ENCODE peak calls at places on chromosomes 12 and 14, in seven cellular contexts. One of them, this sample, is unnamed.

GRCh38 chr12:12683725-12684124 is 12.3 kb downstream of the GPR19 start:
- DNase-seq in GM13976: no peak
- DNase-seq in effector CD8-positive, alpha-beta T cell: no peak
- DNase-seq in fibroblast of lung: no peak
- DNase-seq in activated T-cell treated with anti-CD3 and anti-CD28 coated beads, Interleukin-2, amount 50 U/mL, for 4 hours: no peak
- DNase-seq in activated effector memory CD4-positive, alpha-beta T cell treated with anti-CD3 and anti-CD28 coated beads, Interleukin-2, amount 50 U/mL, for 16 hours: no peak
- DNase-seq in ecto neural progenitor cell: no peak
- DNase-seq in this sample: no peak

GRCh38 chr14:75147423-75148071 is 20.7 kb upstream of the NEK9 start:
- DNase-seq in activated T-cell treated with anti-CD3 and anti-CD28 coated beads, Interleukin-2, amount 50 U/mL, for 4 hours: no peak
- DNase-seq in GM13976: no peak
- DNase-seq in ecto neural progenitor cell: peak; percentile 72
- DNase-seq in fibroblast of lung: peak; percentile 92
- DNase-seq in activated effector memory CD4-positive, alpha-beta T cell treated with anti-CD3 and anti-CD28 coated beads, Interleukin-2, amount 50 U/mL, for 16 hours: no peak
- DNase-seq in effector CD8-positive, alpha-beta T cell: no peak
- DNase-seq in this sample: peak; percentile 76

GRCh38 chr12:90959538-90960139 is 4.7 kb upstream of the CCER1 start:
- DNase-seq in ecto neural progenitor cell: no peak
- DNase-seq in effector CD8-positive, alpha-beta T cell: no peak
- DNase-seq in fibroblast of lung: peak; percentile 37
- DNase-seq in GM13976: peak; percentile 32
- DNase-seq in activated T-cell treated with anti-CD3 and anti-CD28 coated beads, Interleukin-2, amount 50 U/mL, for 4 hours: no peak
- DNase-seq in activated effector memory CD4-positive, alpha-beta T cell treated with anti-CD3 and anti-CD28 coated beads, Interleukin-2, amount 50 U/mL, for 16 hours: no peak
- DNase-seq in this sample: peak; percentile 19

GRCh38 chr12:89475203-89475990 is 49.2 kb downstream of the GALNT4 start:
- DNase-seq in GM13976: peak; percentile 18
- DNase-seq in effector CD8-positive, alpha-beta T cell: no peak
- DNase-seq in activated T-cell treated with anti-CD3 and anti-CD28 coated beads, Interleukin-2, amount 50 U/mL, for 4 hours: no peak
- DNase-seq in fibroblast of lung: no peak
- DNase-seq in ecto neural progenitor cell: no peak
- DNase-seq in activated effector memory CD4-positive, alpha-beta T cell treated with anti-CD3 and anti-CD28 coated beads, Interleukin-2, amount 50 U/mL, for 16 hours: no peak
- DNase-seq in this sample: no peak

GRCh38 chr12:111444706-111445310 is 39.1 kb downstream of the SH2B3 start:
- DNase-seq in fibroblast of lung: peak; percentile 16
- DNase-seq in activated effector memory CD4-positive, alpha-beta T cell treated with anti-CD3 and anti-CD28 coated beads, Interleukin-2, amount 50 U/mL, for 16 hours: peak; percentile 93
- DNase-seq in GM13976: peak; percentile 92
- DNase-seq in ecto neural progenitor cell: peak; percentile 56
- DNase-seq in effector CD8-positive, alpha-beta T cell: peak; percentile 30
- DNase-seq in activated T-cell treated with anti-CD3 and anti-CD28 coated beads, Interleukin-2, amount 50 U/mL, for 4 hours: peak; percentile 66
- DNase-seq in this sample: peak; percentile 61

GRCh38 chr12:76544601-76545261 is 14.8 kb downstream of the OSBPL8 start:
- DNase-seq in activated effector memory CD4-positive, alpha-beta T cell treated with anti-CD3 and anti-CD28 coated beads, Interleukin-2, amount 50 U/mL, for 16 hours: no peak
- DNase-seq in GM13976: no peak
- DNase-seq in activated T-cell treated with anti-CD3 and anti-CD28 coated beads, Interleukin-2, amount 50 U/mL, for 4 hours: no peak
- DNase-seq in fibroblast of lung: no peak
- DNase-seq in effector CD8-positive, alpha-beta T cell: no peak
- DNase-seq in ecto neural progenitor cell: no peak
- DNase-seq in this sample: no peak

GRCh38 chr12:116434155-116435065 is 124.8 kb upstream of the MAP1LC3B2 start:
- DNase-seq in GM13976: no peak
- DNase-seq in ecto neural progenitor cell: peak; percentile 87
- DNase-seq in activated effector memory CD4-positive, alpha-beta T cell treated with anti-CD3 and anti-CD28 coated beads, Interleukin-2, amount 50 U/mL, for 16 hours: no peak
- DNase-seq in fibroblast of lung: peak; percentile 88
- DNase-seq in effector CD8-positive, alpha-beta T cell: no peak
- DNase-seq in activated T-cell treated with anti-CD3 and anti-CD28 coated beads, Interleukin-2, amount 50 U/mL, for 4 hours: no peak
- DNase-seq in this sample: peak; percentile 71

GRCh38 chr12:79063258-79063657 is 198.7 kb downstream of the SYT1 start:
- DNase-seq in activated T-cell treated with anti-CD3 and anti-CD28 coated beads, Interleukin-2, amount 50 U/mL, for 4 hours: no peak
- DNase-seq in effector CD8-positive, alpha-beta T cell: no peak
- DNase-seq in ecto neural progenitor cell: no peak
- DNase-seq in activated effector memory CD4-positive, alpha-beta T cell treated with anti-CD3 and anti-CD28 coated beads, Interleukin-2, amount 50 U/mL, for 16 hours: no peak
- DNase-seq in GM13976: no peak
- DNase-seq in fibroblast of lung: peak; percentile 60
- DNase-seq in this sample: no peak

GRCh38 chr12:6266431-6267006 is 44.0 kb upstream of the PLEKHG6 start:
- DNase-seq in activated T-cell treated with anti-CD3 and anti-CD28 coated beads, Interleukin-2, amount 50 U/mL, for 4 hours: no peak
- DNase-seq in ecto neural progenitor cell: no peak
- DNase-seq in GM13976: no peak
- DNase-seq in activated effector memory CD4-positive, alpha-beta T cell treated with anti-CD3 and anti-CD28 coated beads, Interleukin-2, amount 50 U/mL, for 16 hours: no peak
- DNase-seq in fibroblast of lung: no peak
- DNase-seq in effector CD8-positive, alpha-beta T cell: no peak
- DNase-seq in this sample: no peak

GRCh38 chr12:66176525-66176924 is 6.7 kb upstream of the TMBIM4 start:
- DNase-seq in fibroblast of lung: no peak
- DNase-seq in activated effector memory CD4-positive, alpha-beta T cell treated with anti-CD3 and anti-CD28 coated beads, Interleukin-2, amount 50 U/mL, for 16 hours: no peak
- DNase-seq in activated T-cell treated with anti-CD3 and anti-CD28 coated beads, Interleukin-2, amount 50 U/mL, for 4 hours: no peak
- DNase-seq in GM13976: no peak
- DNase-seq in ecto neural progenitor cell: no peak
- DNase-seq in effector CD8-positive, alpha-beta T cell: no peak
- DNase-seq in this sample: no peak

GRCh38 chr12:103978384-103978982 is 12.8 kb downstream of the TDG start:
- DNase-seq in fibroblast of lung: no peak
- DNase-seq in ecto neural progenitor cell: no peak
- DNase-seq in effector CD8-positive, alpha-beta T cell: no peak
- DNase-seq in activated effector memory CD4-positive, alpha-beta T cell treated with anti-CD3 and anti-CD28 coated beads, Interleukin-2, amount 50 U/mL, for 16 hours: no peak
- DNase-seq in activated T-cell treated with anti-CD3 and anti-CD28 coated beads, Interleukin-2, amount 50 U/mL, for 4 hours: no peak
- DNase-seq in GM13976: no peak
- DNase-seq in this sample: no peak

GRCh38 chr12:21852251-21852650 is 77.7 kb upstream of the KCNJ8 start:
- DNase-seq in activated effector memory CD4-positive, alpha-beta T cell treated with anti-CD3 and anti-CD28 coated beads, Interleukin-2, amount 50 U/mL, for 16 hours: no peak
- DNase-seq in effector CD8-positive, alpha-beta T cell: no peak
- DNase-seq in fibroblast of lung: peak; percentile 71
- DNase-seq in activated T-cell treated with anti-CD3 and anti-CD28 coated beads, Interleukin-2, amount 50 U/mL, for 4 hours: no peak
- DNase-seq in ecto neural progenitor cell: no peak
- DNase-seq in GM13976: no peak
- DNase-seq in this sample: no peak

GRCh38 chr12:4850857-4851380 is 58.8 kb upstream of the KCNA1 start:
- DNase-seq in ecto neural progenitor cell: peak; percentile 37
- DNase-seq in activated effector memory CD4-positive, alpha-beta T cell treated with anti-CD3 and anti-CD28 coated beads, Interleukin-2, amount 50 U/mL, for 16 hours: no peak
- DNase-seq in fibroblast of lung: no peak
- DNase-seq in activated T-cell treated with anti-CD3 and anti-CD28 coated beads, Interleukin-2, amount 50 U/mL, for 4 hours: no peak
- DNase-seq in GM13976: no peak
- DNase-seq in effector CD8-positive, alpha-beta T cell: no peak
- DNase-seq in this sample: no peak

GRCh38 chr14:92676031-92676430 is 72.4 kb downstream of the LGMN start:
- DNase-seq in activated T-cell treated with anti-CD3 and anti-CD28 coated beads, Interleukin-2, amount 50 U/mL, for 4 hours: no peak
- DNase-seq in effector CD8-positive, alpha-beta T cell: no peak
- DNase-seq in fibroblast of lung: no peak
- DNase-seq in activated effector memory CD4-positive, alpha-beta T cell treated with anti-CD3 and anti-CD28 coated beads, Interleukin-2, amount 50 U/mL, for 16 hours: no peak
- DNase-seq in GM13976: no peak
- DNase-seq in ecto neural progenitor cell: no peak
- DNase-seq in this sample: no peak

GRCh38 chr12:123941485-123942276 is 30.9 kb downstream of the CCDC92 start:
- DNase-seq in GM13976: no peak
- DNase-seq in effector CD8-positive, alpha-beta T cell: no peak
- DNase-seq in activated T-cell treated with anti-CD3 and anti-CD28 coated beads, Interleukin-2, amount 50 U/mL, for 4 hours: no peak
- DNase-seq in ecto neural progenitor cell: no peak
- DNase-seq in activated effector memory CD4-positive, alpha-beta T cell treated with anti-CD3 and anti-CD28 coated beads, Interleukin-2, amount 50 U/mL, for 16 hours: no peak
- DNase-seq in fibroblast of lung: no peak
- DNase-seq in this sample: no peak

GRCh38 chr14:100336618-100337530 is 13.7 kb downstream of the SLC25A47 start:
- DNase-seq in activated effector memory CD4-positive, alpha-beta T cell treated with anti-CD3 and anti-CD28 coated beads, Interleukin-2, amount 50 U/mL, for 16 hours: no peak
- DNase-seq in activated T-cell treated with anti-CD3 and anti-CD28 coated beads, Interleukin-2, amount 50 U/mL, for 4 hours: no peak
- DNase-seq in GM13976: peak; percentile 75
- DNase-seq in effector CD8-positive, alpha-beta T cell: no peak
- DNase-seq in ecto neural progenitor cell: no peak
- DNase-seq in fibroblast of lung: no peak
- DNase-seq in this sample: peak; percentile 28

GRCh38 chr12:47551426-47551851 is 154.4 kb downstream of the RPAP3 start:
- DNase-seq in activated effector memory CD4-positive, alpha-beta T cell treated with anti-CD3 and anti-CD28 coated beads, Interleukin-2, amount 50 U/mL, for 16 hours: no peak
- DNase-seq in GM13976: no peak
- DNase-seq in activated T-cell treated with anti-CD3 and anti-CD28 coated beads, Interleukin-2, amount 50 U/mL, for 4 hours: no peak
- DNase-seq in fibroblast of lung: peak; percentile 66
- DNase-seq in effector CD8-positive, alpha-beta T cell: no peak
- DNase-seq in ecto neural progenitor cell: no peak
- DNase-seq in this sample: no peak

GRCh38 chr12:49344486-49345047 is 2.1 kb upstream of the DNAJC22 start:
- DNase-seq in GM13976: no peak
- DNase-seq in fibroblast of lung: no peak
- DNase-seq in activated T-cell treated with anti-CD3 and anti-CD28 coated beads, Interleukin-2, amount 50 U/mL, for 4 hours: no peak
- DNase-seq in effector CD8-positive, alpha-beta T cell: no peak
- DNase-seq in ecto neural progenitor cell: no peak
- DNase-seq in activated effector memory CD4-positive, alpha-beta T cell treated with anti-CD3 and anti-CD28 coated beads, Interleukin-2, amount 50 U/mL, for 16 hours: no peak
- DNase-seq in this sample: peak; percentile 60

GRCh38 chr12:14785568-14785967 is 17.7 kb downstream of the WBP11 start:
- DNase-seq in ecto neural progenitor cell: no peak
- DNase-seq in activated T-cell treated with anti-CD3 and anti-CD28 coated beads, Interleukin-2, amount 50 U/mL, for 4 hours: no peak
- DNase-seq in activated effector memory CD4-positive, alpha-beta T cell treated with anti-CD3 and anti-CD28 coated beads, Interleukin-2, amount 50 U/mL, for 16 hours: no peak
- DNase-seq in effector CD8-positive, alpha-beta T cell: no peak
- DNase-seq in GM13976: no peak
- DNase-seq in fibroblast of lung: no peak
- DNase-seq in this sample: no peak

GRCh38 chr12:75714462-75715322 is 203.3 kb upstream of the KRR1 start:
- DNase-seq in effector CD8-positive, alpha-beta T cell: no peak
- DNase-seq in ecto neural progenitor cell: no peak
- DNase-seq in GM13976: no peak
- DNase-seq in activated effector memory CD4-positive, alpha-beta T cell treated with anti-CD3 and anti-CD28 coated beads, Interleukin-2, amount 50 U/mL, for 16 hours: no peak
- DNase-seq in activated T-cell treated with anti-CD3 and anti-CD28 coated beads, Interleukin-2, amount 50 U/mL, for 4 hours: no peak
- DNase-seq in fibroblast of lung: peak; percentile 21
- DNase-seq in this sample: no peak

GRCh38 chr12:116604883-116605641 is 45.9 kb downstream of the MAP1LC3B2 start:
- DNase-seq in activated effector memory CD4-positive, alpha-beta T cell treated with anti-CD3 and anti-CD28 coated beads, Interleukin-2, amount 50 U/mL, for 16 hours: no peak
- DNase-seq in GM13976: no peak
- DNase-seq in ecto neural progenitor cell: no peak
- DNase-seq in fibroblast of lung: peak; percentile 23
- DNase-seq in effector CD8-positive, alpha-beta T cell: no peak
- DNase-seq in activated T-cell treated with anti-CD3 and anti-CD28 coated beads, Interleukin-2, amount 50 U/mL, for 4 hours: no peak
- DNase-seq in this sample: no peak

GRCh38 chr12:131618303-131618658 is 92.6 kb upstream of the SFSWAP start:
- DNase-seq in activated T-cell treated with anti-CD3 and anti-CD28 coated beads, Interleukin-2, amount 50 U/mL, for 4 hours: no peak
- DNase-seq in ecto neural progenitor cell: peak; percentile 82
- DNase-seq in activated effector memory CD4-positive, alpha-beta T cell treated with anti-CD3 and anti-CD28 coated beads, Interleukin-2, amount 50 U/mL, for 16 hours: no peak
- DNase-seq in effector CD8-positive, alpha-beta T cell: no peak
- DNase-seq in GM13976: no peak
- DNase-seq in fibroblast of lung: no peak
- DNase-seq in this sample: peak; percentile 88

GRCh38 chr12:32390572-32391219 is 8.7 kb upstream of the FGD4 start:
- DNase-seq in fibroblast of lung: peak; percentile 20
- DNase-seq in effector CD8-positive, alpha-beta T cell: no peak
- DNase-seq in activated effector memory CD4-positive, alpha-beta T cell treated with anti-CD3 and anti-CD28 coated beads, Interleukin-2, amount 50 U/mL, for 16 hours: peak; percentile 62
- DNase-seq in ecto neural progenitor cell: no peak
- DNase-seq in GM13976: peak; percentile 49
- DNase-seq in activated T-cell treated with anti-CD3 and anti-CD28 coated beads, Interleukin-2, amount 50 U/mL, for 4 hours: no peak
- DNase-seq in this sample: no peak

GRCh38 chr12:52655720-52656124 is 3.7 kb upstream of the KRT2 start:
- DNase-seq in effector CD8-positive, alpha-beta T cell: no peak
- DNase-seq in activated effector memory CD4-positive, alpha-beta T cell treated with anti-CD3 and anti-CD28 coated beads, Interleukin-2, amount 50 U/mL, for 16 hours: no peak
- DNase-seq in fibroblast of lung: no peak
- DNase-seq in activated T-cell treated with anti-CD3 and anti-CD28 coated beads, Interleukin-2, amount 50 U/mL, for 4 hours: no peak
- DNase-seq in ecto neural progenitor cell: no peak
- DNase-seq in GM13976: no peak
- DNase-seq in this sample: no peak

GRCh38 chr14:103250181-103250580 is 83.9 kb upstream of the EIF5 start:
- DNase-seq in GM13976: no peak
- DNase-seq in activated effector memory CD4-positive, alpha-beta T cell treated with anti-CD3 and anti-CD28 coated beads, Interleukin-2, amount 50 U/mL, for 16 hours: no peak
- DNase-seq in effector CD8-positive, alpha-beta T cell: no peak
- DNase-seq in ecto neural progenitor cell: no peak
- DNase-seq in fibroblast of lung: no peak
- DNase-seq in activated T-cell treated with anti-CD3 and anti-CD28 coated beads, Interleukin-2, amount 50 U/mL, for 4 hours: no peak
- DNase-seq in this sample: no peak